ENCODE peak calls at places on chromosome 9, in four cellular contexts. One of them, this sample, is unnamed. For H3K4me1, the result is how much of the 10 kb centered on the place peaks cover.

GRCh38 chr9:106528158-106528557 is 334.8 kb upstream of the ZNF462 start:
- DNase-seq in GM12878: no peak
- DNase-seq in H1: no peak
- DNase-seq in HepG2: no peak
- DNase-seq in this sample: no peak

GRCh38 chr9:129252937-129253819 is 75.1 kb upstream of the IER5L start:
- DNase-seq in GM12878: no peak
- DNase-seq in H1: no peak
- DNase-seq in HepG2: peak
- DNase-seq in this sample: no peak

GRCh38 chr9:114312513-114312875 is 10.4 kb upstream of the ORM1 start:
- DNase-seq in GM12878: no peak
- DNase-seq in H1: no peak
- DNase-seq in HepG2: no peak
- DNase-seq in this sample: no peak

GRCh38 chr9:99471033-99471432 is 249.0 kb downstream of the SEC61B start:
- DNase-seq in GM12878: no peak
- DNase-seq in H1: no peak
- DNase-seq in HepG2: no peak
- DNase-seq in this sample: no peak

GRCh38 chr9:93149361-93149760 is 15.3 kb upstream of the NINJ1 start:
- DNase-seq in GM12878: no peak
- DNase-seq in H1: no peak
- DNase-seq in HepG2: no peak
- DNase-seq in this sample: no peak

GRCh38 chr9:89432986-89433530 is 64.9 kb downstream of the SEMA4D start:
- DNase-seq in GM12878: no peak
- DNase-seq in H1: no peak
- DNase-seq in HepG2: no peak
- DNase-seq in this sample: no peak

GRCh38 chr9:132609829-132610228 is 27.4 kb downstream of the BARHL1 start:
- DNase-seq in GM12878: no peak
- DNase-seq in H1: no peak
- DNase-seq in HepG2: no peak
- DNase-seq in this sample: no peak

GRCh38 chr9:33506626-33507370 is 17.3 kb upstream of the ANKRD18B start:
- DNase-seq in GM12878: no peak
- DNase-seq in H1: no peak
- DNase-seq in HepG2: peak
- DNase-seq in this sample: no peak

DNA sequence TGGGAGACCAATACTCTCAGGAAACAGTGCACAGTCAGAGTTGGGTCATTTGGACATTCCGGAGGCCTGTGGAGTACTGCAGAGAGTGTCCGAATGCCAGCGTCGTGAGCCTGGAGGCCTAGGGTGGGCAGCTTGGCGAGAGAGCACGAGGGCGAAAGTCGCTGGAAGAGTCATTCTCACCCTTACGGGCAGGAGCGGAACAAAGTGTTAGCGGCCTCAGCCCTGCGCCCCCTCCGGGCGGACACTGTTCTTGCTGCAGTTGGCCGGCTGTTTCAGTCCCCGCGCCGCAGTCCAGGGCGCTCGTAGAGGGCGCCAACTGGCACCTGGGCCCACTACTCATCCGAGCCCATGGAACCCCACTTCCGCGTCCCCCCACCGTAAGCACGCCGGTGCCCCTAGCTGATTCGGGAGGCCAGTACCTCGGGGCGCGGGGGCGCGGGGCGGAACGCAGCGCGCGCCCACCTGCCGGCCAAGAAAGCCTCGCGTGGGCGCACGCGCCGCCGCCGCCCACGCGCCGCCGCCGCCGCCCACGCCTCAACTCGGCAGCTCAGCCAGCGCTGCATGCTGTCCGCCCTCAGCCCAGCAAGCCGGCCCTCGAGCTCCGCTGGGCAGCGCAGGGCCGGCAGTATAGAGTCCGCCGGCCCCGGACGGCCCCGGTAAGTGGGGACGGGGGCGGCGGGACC is 99.7 kb upstream of the CCL21 start:
- DNase-seq in GM12878: no peak
- DNase-seq in H1: peak
- DNase-seq in HepG2: no peak
- DNase-seq in this sample: peak
- TF ChIP-seq YY1 in GM12878: no peak
- TF ChIP-seq YY1 in H1: peak
- TF ChIP-seq YY1 in HepG2: no peak
- TF ChIP-seq YY1 in this sample: no peak

GRCh38 chr9:19665146-19665863 is 123.5 kb downstream of the SLC24A2 start:
- DNase-seq in GM12878: peak
- DNase-seq in H1: no peak
- DNase-seq in HepG2: no peak
- DNase-seq in this sample: no peak
- TF ChIP-seq SUZ12 in GM12878: no peak
- TF ChIP-seq SUZ12 in H1: no peak
- TF ChIP-seq SUZ12 in HepG2: no peak
- TF ChIP-seq SUZ12 in this sample: no peak

GRCh38 chr9:5511476-5511875 is 1.1 kb downstream of the PDCD1LG2 start:
- DNase-seq in GM12878: no peak
- DNase-seq in H1: no peak
- DNase-seq in HepG2: no peak
- DNase-seq in this sample: no peak
- H3K4me1 ChIP-seq in GM12878: under half
- H3K4me1 ChIP-seq in H1: under half
- H3K4me1 ChIP-seq in HepG2: under half
- H3K4me1 ChIP-seq in this sample: under half

GRCh38 chr9:109101810-109102209 is 17.9 kb downstream of the TMEM245 start:
- DNase-seq in GM12878: peak
- DNase-seq in H1: no peak
- DNase-seq in HepG2: no peak
- DNase-seq in this sample: no peak
- TF ChIP-seq YY1 in GM12878: no peak
- TF ChIP-seq YY1 in H1: no peak
- TF ChIP-seq YY1 in HepG2: no peak
- TF ChIP-seq YY1 in this sample: no peak

GRCh38 chr9:88342246-88342645 is 46.0 kb upstream of the SPIN1 start:
- DNase-seq in GM12878: no peak
- DNase-seq in H1: no peak
- DNase-seq in HepG2: no peak
- DNase-seq in this sample: no peak
- TF ChIP-seq SUZ12 in GM12878: no peak
- TF ChIP-seq SUZ12 in H1: no peak
- TF ChIP-seq SUZ12 in HepG2: no peak
- TF ChIP-seq SUZ12 in this sample: no peak

GRCh38 chr9:130720762-130721161 is 27.2 kb downstream of the EXOSC2 start:
- DNase-seq in GM12878: no peak
- DNase-seq in H1: no peak
- DNase-seq in HepG2: no peak
- DNase-seq in this sample: no peak
- H3K4me1 ChIP-seq in GM12878: under half
- H3K4me1 ChIP-seq in H1: under half
- H3K4me1 ChIP-seq in HepG2: under half
- H3K4me1 ChIP-seq in this sample: under half

This sample was measured in NT2/D1.